ENCODE peak calls at places on chromosomes 11 and 22, in four cellular contexts. X, F, G and T are unnamed samples.

GRCh38 chr11:93089474-93090102 is 108.2 kb downstream of the SLC36A4 start:
- DNase-seq in X (no peak), F (no peak), G (no peak), T (no peak)

GRCh38 chr11:103436131-103436770 is 327.0 kb downstream of the DYNC2H1 start:
- DNase-seq in X (no peak), F (no peak), G (no peak), T (no peak)

GRCh38 chr11:127000291-127000968 is at the start of gene KIRREL3:
- DNase-seq in X (no peak), F (peak; percentile 65), G (peak; percentile 54), T (no peak)

GRCh38 chr11:130999086-130999485 is 82.8 kb upstream of the SNX19 start:
- DNase-seq in X (no peak), F (no peak), G (no peak), T (no peak)

GRCh38 chr11:10580625-10581024 is 12.2 kb upstream of the LYVE1 start:
- DNase-seq in X (no peak), F (no peak), G (no peak), T (no peak)

GRCh38 chr11:77113382-77114088 is 10.9 kb downstream of the OMP start:
- DNase-seq in X (peak; percentile 66), F (peak; percentile 74), G (peak; percentile 75), T (no peak)

GRCh38 chr22:29006346-29006745 is 55.3 kb downstream of the C22orf31 start:
- DNase-seq in X (no peak), F (no peak), G (no peak), T (no peak)

GRCh38 chr11:3989251-3989650 is 105.3 kb upstream of the RRM1 start:
- DNase-seq in X (no peak), F (no peak), G (peak; percentile 60), T (no peak)

GRCh38 chr22:41217553-41218157 is 12.5 kb downstream of the L3MBTL2 start:
- DNase-seq in X (no peak), F (no peak), G (peak; percentile 64), T (no peak)

DNA sequence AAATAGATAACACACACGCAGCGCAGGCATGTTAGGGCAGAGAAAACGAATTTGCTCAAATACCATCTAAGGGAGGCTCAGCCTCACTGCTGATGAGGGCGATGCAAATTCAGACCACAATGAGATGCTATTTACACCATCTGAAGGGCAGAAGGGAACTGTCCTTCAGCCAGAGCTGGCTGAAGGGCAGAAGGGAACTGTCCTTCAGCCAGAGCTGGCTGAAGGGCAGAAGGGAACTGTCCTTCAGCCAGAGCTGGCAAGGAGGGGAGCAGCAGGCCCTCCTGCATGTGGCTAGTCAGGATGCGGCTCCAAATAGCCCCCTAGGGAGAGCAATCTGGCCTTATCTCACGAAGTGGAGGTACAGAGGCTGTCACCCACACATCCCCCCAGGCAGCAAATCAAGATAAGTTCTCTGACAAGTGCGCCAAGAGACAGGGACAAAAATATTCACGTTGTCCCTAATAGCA is 7.5 kb upstream of the SLC39A13 start:
- DNase-seq in X (peak; percentile 45), F (peak; percentile 83), G (no peak), T (peak; percentile 69)
- TF ChIP-seq NRF1 in X (no peak), F (no peak), G (no peak), T (no peak)

GRCh38 chr11:13261600-13262061 is 16.0 kb upstream of the BMAL1 start:
- DNase-seq in X (no peak), F (no peak), G (no peak), T (no peak)
- TF ChIP-seq NRF1 in X (no peak), F (no peak), G (no peak), T (no peak)

GRCh38 chr22:20033045-20033706 is 12.3 kb downstream of the TANGO2 start:
- DNase-seq in X (no peak), F (peak; percentile 70), G (no peak), T (no peak)

GRCh38 chr22:20032407-20032991 is 11.6 kb downstream of the TANGO2 start:
- DNase-seq in X (no peak), F (no peak), G (no peak), T (no peak)

GRCh38 chr22:20034143-20034542 is 13.2 kb downstream of the TANGO2 start:
- DNase-seq in X (no peak), F (no peak), G (no peak), T (peak; percentile 60)

GRCh38 chr22:20029550-20030225 is 8.8 kb downstream of the TANGO2 start:
- DNase-seq in X (no peak), F (no peak), G (no peak), T (no peak)

GRCh38 chr22:20031732-20032406 is 11.0 kb downstream of the TANGO2 start:
- DNase-seq in X (no peak), F (no peak), G (no peak), T (no peak)
- TF ChIP-seq NRF1 in X (no peak), F (no peak), G (no peak), T (no peak)

DNA sequence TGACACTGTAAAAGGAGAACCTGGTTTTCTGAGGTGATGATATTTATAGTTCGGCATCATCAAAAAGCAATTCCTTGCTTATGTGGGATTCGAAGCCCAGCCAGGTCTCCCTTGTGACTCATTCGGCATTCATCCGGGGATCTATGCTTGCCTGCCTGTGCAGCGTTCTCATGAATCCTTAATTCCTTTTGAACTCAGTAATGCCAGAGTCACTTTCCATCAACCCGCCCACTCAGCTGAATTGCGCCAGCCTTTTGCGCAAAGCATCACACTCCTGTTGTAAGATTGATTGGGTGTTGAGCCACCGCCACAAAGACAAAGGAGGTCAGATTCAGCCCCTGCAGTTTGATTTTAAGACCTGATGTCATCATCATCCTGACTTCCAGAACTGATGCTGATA is 128.6 kb downstream of the SLC17A6 start:
- DNase-seq in X (no peak), F (no peak), G (no peak), T (no peak)
- TF ChIP-seq NRF1 in X (no peak), F (no peak), G (no peak), T (no peak)

GRCh38 chr11:26527685-26528084 is 44.4 kb downstream of the MUC15 start:
- DNase-seq in X (no peak), F (no peak), G (no peak), T (no peak)
- TF ChIP-seq NRF1 in X (no peak), F (no peak), G (no peak), T (no peak)

GRCh38 chr22:20142711-20143621 is 7.9 kb downstream of the CCDC188 start:
- DNase-seq in X (no peak), F (no peak), G (no peak), T (no peak)
- TF ChIP-seq NRF1 in X (no peak), F (no peak), G (no peak), T (no peak)